ENCODE peak calls at places on chromosomes 11 and 22, in four cellular contexts. A is GM10248, N is NCI-H524, G is astrocyte of the hippocampus. S is an unnamed sample.

GRCh38 chr22:31488988-31489617 is 539 bp downstream of the EIF4ENIF1 start:
- DNase-seq in G (peak; percentile 71), N (peak; percentile 8), A (peak; percentile 44), S (no peak)

GRCh38 chr11:110818032-110818687 is 105.9 kb upstream of the ARHGAP20 start:
- DNase-seq in N (no peak), G (peak; percentile 32), A (no peak), S (peak; percentile 22)

GRCh38 chr11:3043315-3043871 is 13.8 kb downstream of the CARS1 start:
- DNase-seq in A (no peak), G (peak; percentile 76), N (no peak), S (no peak)

GRCh38 chr11:17392872-17393271 is 4.4 kb upstream of the KCNJ11 start:
- DNase-seq in G (no peak), A (peak; percentile 7), N (no peak), S (no peak)

GRCh38 chr11:73983764-73984543 is 1.3 kb upstream of the UCP2 start:
- DNase-seq in N (no peak), G (no peak), A (no peak), S (no peak)

GRCh38 chr11:75720639-75721038 is 3.0 kb downstream of the MOGAT2 start:
- DNase-seq in A (no peak), G (no peak), N (no peak), S (no peak)

GRCh38 chr11:120184946-120185677 is 25.7 kb upstream of the OAF start:
- DNase-seq in N (no peak), A (no peak), G (no peak), S (no peak)

GRCh38 chr11:31812392-31813241 is 1.5 kb upstream of the PAX6 start:
- DNase-seq in N (no peak), A (peak; percentile 50), G (peak; percentile 86), S (no peak)

GRCh38 chr11:100777736-100778135 is 90.6 kb downstream of the ARHGAP42 start:
- DNase-seq in N (no peak), A (no peak), G (no peak), S (no peak)

GRCh38 chr11:7665473-7666291 is 7.6 kb downstream of the CYB5R2 start:
- DNase-seq in G (peak; percentile 80), N (peak; percentile 3), A (peak; percentile 92), S (peak; percentile 37)

GRCh38 chr22:48947636-48948035 is 880.0 kb downstream of the BRD1 start:
- DNase-seq in N (no peak), G (no peak), A (no peak), S (no peak)

GRCh38 chr11:78810489-78811090 is 235.9 kb upstream of the NARS2 start:
- DNase-seq in N (no peak), A (no peak), G (no peak), S (no peak)

GRCh38 chr11:123773026-123773425 is 18.7 kb upstream of the OR6X1 start:
- DNase-seq in A (no peak), G (no peak), N (no peak), S (no peak)

GRCh38 chr22:40605676-40606250 is 30.8 kb downstream of the MRTFA start:
- DNase-seq in G (peak; percentile 72), A (no peak), N (no peak), S (no peak)

GRCh38 chr11:81975261-81975900 is 758.3 kb downstream of the FAM181B start:
- DNase-seq in A (no peak), G (no peak), N (no peak), S (no peak)

GRCh38 chr11:6232899-6233298 is 1.5 kb downstream of the FHIP1B start:
- DNase-seq in N (no peak), G (no peak), A (no peak), S (no peak)

GRCh38 chr11:77147668-77148321 is 19.7 kb downstream of the MYO7A start:
- DNase-seq in A (no peak), G (peak; percentile 38), N (peak; percentile 91), S (peak; percentile 88)

GRCh38 chr22:39960791-39961746 is 872 bp downstream of the TMA7B start:
- DNase-seq in A (peak; percentile 79), G (peak; percentile 78), N (no peak), S (no peak)

GRCh38 chr11:8692417-8692816 is 9.8 kb downstream of the RPL27A start:
- DNase-seq in N (no peak), A (peak; percentile 5), G (no peak), S (no peak)

GRCh38 chr22:23786261-23786710 is 480 bp upstream of the SMARCB1 start:
- DNase-seq in N (no peak), A (no peak), G (no peak), S (peak; percentile 95)

GRCh38 chr11:58301576-58301975 is 33.5 kb upstream of the OR10W1 start:
- DNase-seq in A (no peak), G (peak; percentile 9), N (no peak), S (no peak)

GRCh38 chr22:20922141-20922751 is 5.0 kb downstream of the CRKL start:
- DNase-seq in A (no peak), G (no peak), N (no peak), S (no peak)

GRCh38 chr11:85595285-85595884 is 31.8 kb downstream of the DLG2 start:
- DNase-seq in N (peak; percentile 1), G (peak; percentile 63), A (peak; percentile 35), S (peak; percentile 35)

GRCh38 chr11:78691215-78691614 is 116.6 kb upstream of the NARS2 start:
- DNase-seq in A (no peak), N (no peak), G (no peak), S (no peak)

GRCh38 chr11:59173080-59173963 is 1.4 kb downstream of the DTX4 start:
- DNase-seq in A (no peak), N (no peak), G (peak; percentile 51), S (no peak)

GRCh38 chr22:45645526-45646414 is 25.9 kb upstream of the ATXN10 start:
- DNase-seq in A (peak; percentile 91), G (peak; percentile 89), N (peak; percentile 39), S (peak; percentile 26)

GRCh38 chr11:80327971-80328614 is 887.3 kb upstream of the TENM4 start:
- DNase-seq in N (no peak), A (no peak), G (peak; percentile 13), S (no peak)

GRCh38 chr22:33659423-33659822 is 260.9 kb downstream of the LARGE1 start:
- DNase-seq in A (no peak), N (no peak), G (peak; percentile 9), S (no peak)

GRCh38 chr11:67347964-67348749 is 5.2 kb downstream of the POLD4 start:
- DNase-seq in G (no peak), A (no peak), N (peak; percentile 15), S (no peak)

S was measured in Jurkat, Clone E6-1.